ENCODE peak calls at places on chromosomes 11 and 22, in six cellular contexts. One of them, this sample, is unnamed.

GRCh38 chr22:21823740-21824438 is 43.6 kb downstream of the MAPK1 start:
- DNase-seq in IMR-90: peak; percentile 63
- DNase-seq in tibial artery: no peak
- DNase-seq in Peyer's patch: no peak
- DNase-seq in esophagus muscularis mucosa: no peak
- DNase-seq in keratinocyte: no peak
- DNase-seq in this sample: no peak

GRCh38 chr11:112297248-112297866 is 36.7 kb upstream of the PLET1 start:
- DNase-seq in IMR-90: no peak
- DNase-seq in keratinocyte: no peak
- DNase-seq in esophagus muscularis mucosa: no peak
- DNase-seq in Peyer's patch: no peak
- DNase-seq in tibial artery: no peak
- DNase-seq in this sample: no peak

GRCh38 chr11:45087761-45088160 is 58.7 kb upstream of the PRDM11 start:
- DNase-seq in Peyer's patch: no peak
- DNase-seq in IMR-90: no peak
- DNase-seq in tibial artery: no peak
- DNase-seq in keratinocyte: no peak
- DNase-seq in esophagus muscularis mucosa: no peak
- DNase-seq in this sample: no peak

GRCh38 chr11:15828241-15828903 is 528.0 kb downstream of the SOX6 start:
- DNase-seq in Peyer's patch: no peak
- DNase-seq in IMR-90: no peak
- DNase-seq in keratinocyte: no peak
- DNase-seq in tibial artery: no peak
- DNase-seq in esophagus muscularis mucosa: peak; percentile 77
- DNase-seq in this sample: no peak

GRCh38 chr11:16286095-16286494 is 70.3 kb downstream of the SOX6 start:
- DNase-seq in IMR-90: peak; percentile 23
- DNase-seq in tibial artery: no peak
- DNase-seq in esophagus muscularis mucosa: no peak
- DNase-seq in Peyer's patch: no peak
- DNase-seq in keratinocyte: no peak
- DNase-seq in this sample: no peak

GRCh38 chr22:20771918-20772625 is 1.8 kb upstream of the SERPIND1 start:
- DNase-seq in IMR-90: no peak
- DNase-seq in keratinocyte: no peak
- DNase-seq in esophagus muscularis mucosa: no peak
- DNase-seq in tibial artery: no peak
- DNase-seq in Peyer's patch: no peak
- DNase-seq in this sample: peak; percentile 77

GRCh38 chr22:46040471-46041465 is 63.8 kb upstream of the WNT7B start:
- DNase-seq in IMR-90: no peak
- DNase-seq in Peyer's patch: peak; percentile 41
- DNase-seq in keratinocyte: no peak
- DNase-seq in esophagus muscularis mucosa: no peak
- DNase-seq in tibial artery: peak; percentile 63
- DNase-seq in this sample: no peak

GRCh38 chr11:797300-798092 is 585 bp downstream of the SLC25A22 start:
- DNase-seq in esophagus muscularis mucosa: peak; percentile 94
- DNase-seq in IMR-90: peak; percentile 84
- DNase-seq in tibial artery: peak; percentile 86
- DNase-seq in keratinocyte: no peak
- DNase-seq in Peyer's patch: peak; percentile 78
- DNase-seq in this sample: peak; percentile 75

GRCh38 chr11:106031210-106031845 is 9.3 kb upstream of the MSANTD4 start:
- DNase-seq in esophagus muscularis mucosa: no peak
- DNase-seq in tibial artery: no peak
- DNase-seq in IMR-90: peak; percentile 35
- DNase-seq in keratinocyte: no peak
- DNase-seq in Peyer's patch: no peak
- DNase-seq in this sample: no peak

GRCh38 chr22:29947410-29948387 is 64.7 kb downstream of the MTMR3 start:
- DNase-seq in Peyer's patch: no peak
- DNase-seq in keratinocyte: no peak
- DNase-seq in IMR-90: peak; percentile 47
- DNase-seq in esophagus muscularis mucosa: no peak
- DNase-seq in tibial artery: no peak
- DNase-seq in this sample: no peak

GRCh38 chr22:26546282-26546681 is 34.0 kb upstream of the TFIP11 start:
- DNase-seq in keratinocyte: no peak
- DNase-seq in Peyer's patch: no peak
- DNase-seq in esophagus muscularis mucosa: no peak
- DNase-seq in tibial artery: no peak
- DNase-seq in IMR-90: no peak
- DNase-seq in this sample: no peak

GRCh38 chr11:12090061-12090572 is 20.3 kb upstream of the MICAL2 start:
- DNase-seq in esophagus muscularis mucosa: no peak
- DNase-seq in IMR-90: peak; percentile 61
- DNase-seq in keratinocyte: peak; percentile 98
- DNase-seq in tibial artery: peak; percentile 61
- DNase-seq in Peyer's patch: peak; percentile 62
- DNase-seq in this sample: no peak

GRCh38 chr11:106482920-106483761 is 405.7 kb downstream of the AASDHPPT start:
- DNase-seq in esophagus muscularis mucosa: no peak
- DNase-seq in tibial artery: no peak
- DNase-seq in Peyer's patch: no peak
- DNase-seq in IMR-90: peak; percentile 84
- DNase-seq in keratinocyte: no peak
- DNase-seq in this sample: no peak

GRCh38 chr22:42039271-42039670 is 31.3 kb downstream of the NAGA start:
- DNase-seq in tibial artery: no peak
- DNase-seq in Peyer's patch: no peak
- DNase-seq in esophagus muscularis mucosa: no peak
- DNase-seq in keratinocyte: no peak
- DNase-seq in IMR-90: peak; percentile 18
- DNase-seq in this sample: no peak

GRCh38 chr11:7019500-7020182 is 505 bp downstream of the ZNF214 start:
- DNase-seq in keratinocyte: no peak
- DNase-seq in tibial artery: no peak
- DNase-seq in Peyer's patch: no peak
- DNase-seq in IMR-90: peak; percentile 20
- DNase-seq in esophagus muscularis mucosa: no peak
- DNase-seq in this sample: peak; percentile 47

GRCh38 chr22:21020802-21021429 is 6.0 kb downstream of the P2RX6 start:
- DNase-seq in esophagus muscularis mucosa: no peak
- DNase-seq in tibial artery: no peak
- DNase-seq in Peyer's patch: no peak
- DNase-seq in IMR-90: no peak
- DNase-seq in keratinocyte: no peak
- DNase-seq in this sample: no peak

GRCh38 chr11:126886085-126886484 is 114.5 kb downstream of the KIRREL3 start:
- DNase-seq in Peyer's patch: no peak
- DNase-seq in esophagus muscularis mucosa: no peak
- DNase-seq in tibial artery: no peak
- DNase-seq in IMR-90: no peak
- DNase-seq in keratinocyte: no peak
- DNase-seq in this sample: no peak

DNA sequence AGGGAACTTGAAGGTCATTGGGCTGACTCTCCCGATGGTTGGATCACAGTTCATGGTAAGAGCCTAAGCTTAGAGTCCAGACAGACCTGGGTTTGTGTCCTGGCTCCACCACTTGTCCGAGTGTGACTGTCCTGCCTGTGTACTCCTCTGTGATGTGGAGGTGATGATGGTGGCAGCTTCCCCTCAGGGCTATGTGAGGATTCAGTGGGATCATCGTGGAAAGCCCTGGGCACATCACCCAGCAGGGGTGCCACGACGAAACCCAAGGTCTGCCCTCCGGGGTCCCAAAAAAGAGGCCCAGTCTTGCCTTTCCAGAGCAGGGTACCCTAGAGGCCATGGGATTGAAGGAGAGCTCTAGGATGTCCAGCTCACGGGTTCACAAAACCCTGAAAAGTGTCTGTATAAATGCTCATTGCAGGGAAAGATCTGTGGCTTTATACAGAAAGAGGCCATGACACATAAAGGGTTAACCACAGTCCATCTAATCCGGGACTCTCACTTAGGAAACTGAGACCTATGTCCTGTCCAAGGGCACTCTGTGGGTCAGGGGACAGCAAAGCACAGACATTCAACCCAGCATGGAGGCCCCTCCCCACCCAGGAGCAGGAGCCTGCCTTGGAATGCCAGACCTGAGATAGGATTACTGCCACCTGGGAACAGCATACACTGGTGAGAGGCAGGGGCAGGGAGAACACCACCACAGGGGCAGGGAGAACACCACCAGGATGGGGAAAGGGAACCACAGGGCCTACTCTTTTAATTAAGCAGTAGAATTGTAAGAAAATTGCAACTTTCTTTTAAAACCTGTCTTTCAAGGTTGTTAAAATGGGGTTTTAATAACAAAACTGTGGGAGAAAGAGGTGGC is 51.3 kb downstream of the IGLL5 start:
- DNase-seq in IMR-90: no peak
- DNase-seq in tibial artery: peak; percentile 24
- DNase-seq in esophagus muscularis mucosa: no peak
- DNase-seq in keratinocyte: no peak
- DNase-seq in Peyer's patch: peak; percentile 16
- DNase-seq in this sample: no peak
- H3K27ac ChIP-seq in IMR-90: no peak overlapping the region
- H3K27ac ChIP-seq in tibial artery: no peak overlapping the region
- H3K27ac ChIP-seq in esophagus muscularis mucosa: no peak overlapping the region
- H3K27ac ChIP-seq in keratinocyte: no peak overlapping the region
- H3K27ac ChIP-seq in Peyer's patch: no peak overlapping the region
- H3K27ac ChIP-seq in this sample: no peak overlapping the region

GRCh38 chr11:57154718-57155117 is 27.0 kb upstream of the LRRC55 start:
- DNase-seq in tibial artery: no peak
- DNase-seq in keratinocyte: no peak
- DNase-seq in IMR-90: no peak
- DNase-seq in Peyer's patch: no peak
- DNase-seq in esophagus muscularis mucosa: no peak
- DNase-seq in this sample: no peak
- H3K36me3 ChIP-seq in tibial artery: no peaks in the 10 kb centered on the region
- H3K36me3 ChIP-seq in keratinocyte: no peaks in the 10 kb centered on the region
- H3K36me3 ChIP-seq in IMR-90: no peaks in the 10 kb centered on the region
- H3K36me3 ChIP-seq in Peyer's patch: no peaks in the 10 kb centered on the region
- H3K36me3 ChIP-seq in esophagus muscularis mucosa: no peaks in the 10 kb centered on the region
- H3K36me3 ChIP-seq in this sample: no peaks in the 10 kb centered on the region

GRCh38 chr11:46117842-46118241 is 3.4 kb downstream of the PHF21A start:
- DNase-seq in IMR-90: no peak
- DNase-seq in Peyer's patch: no peak
- DNase-seq in keratinocyte: no peak
- DNase-seq in tibial artery: no peak
- DNase-seq in esophagus muscularis mucosa: no peak
- DNase-seq in this sample: no peak
- TF ChIP-seq CTCF in IMR-90: peak; percentile 32
- TF ChIP-seq CTCF in Peyer's patch: no peak
- TF ChIP-seq CTCF in keratinocyte: no peak
- TF ChIP-seq CTCF in tibial artery: no peak
- TF ChIP-seq CTCF in esophagus muscularis mucosa: peak; percentile 18
- TF ChIP-seq CTCF in this sample: no peak

DNA sequence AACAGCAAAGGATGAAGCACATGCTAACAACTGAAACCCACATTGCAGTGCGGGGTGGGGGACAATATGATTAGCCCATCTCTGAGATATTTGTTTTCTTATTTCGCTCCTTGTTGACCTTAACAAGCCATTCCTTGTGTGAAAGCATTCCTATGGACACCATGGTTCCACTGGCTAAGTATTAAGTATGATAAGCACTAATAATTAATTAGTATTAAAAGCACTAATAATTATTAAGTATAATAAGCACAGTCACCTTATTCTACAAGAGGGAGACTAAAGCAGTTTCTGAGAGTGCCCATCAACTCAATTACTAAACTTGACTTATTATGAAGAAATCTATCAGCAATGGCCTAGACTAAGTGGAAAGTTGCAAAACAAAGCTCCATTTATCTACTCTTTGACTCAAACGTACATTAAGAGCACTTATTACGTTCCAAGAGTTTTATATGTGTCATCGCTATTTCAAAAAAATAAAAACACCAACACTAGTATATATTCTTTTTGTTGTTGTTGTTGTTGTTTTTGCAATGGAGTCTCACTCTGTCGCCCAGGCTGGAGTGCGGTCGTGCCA is 65.3 kb downstream of the RBFOX2 start:
- DNase-seq in tibial artery: no peak
- DNase-seq in esophagus muscularis mucosa: no peak
- DNase-seq in Peyer's patch: no peak
- DNase-seq in IMR-90: no peak
- DNase-seq in keratinocyte: no peak
- DNase-seq in this sample: no peak
- H3K27ac ChIP-seq in tibial artery: no peak overlapping the region
- H3K27ac ChIP-seq in esophagus muscularis mucosa: no peak overlapping the region
- H3K27ac ChIP-seq in Peyer's patch: no peak overlapping the region
- H3K27ac ChIP-seq in IMR-90: no peak overlapping the region
- H3K27ac ChIP-seq in keratinocyte: no peak overlapping the region
- H3K27ac ChIP-seq in this sample: no peak overlapping the region

GRCh38 chr11:118383657-118384056 is 17.7 kb upstream of the ATP5MG start:
- DNase-seq in tibial artery: no peak
- DNase-seq in Peyer's patch: no peak
- DNase-seq in keratinocyte: no peak
- DNase-seq in esophagus muscularis mucosa: no peak
- DNase-seq in IMR-90: no peak
- DNase-seq in this sample: no peak

GRCh38 chr11:118379497-118379896 is 20.1 kb downstream of the UBE4A start:
- DNase-seq in keratinocyte: no peak
- DNase-seq in Peyer's patch: no peak
- DNase-seq in esophagus muscularis mucosa: no peak
- DNase-seq in IMR-90: no peak
- DNase-seq in tibial artery: no peak
- DNase-seq in this sample: no peak

GRCh38 chr11:118380571-118380970 is 20.8 kb upstream of the ATP5MG start:
- DNase-seq in keratinocyte: no peak
- DNase-seq in esophagus muscularis mucosa: no peak
- DNase-seq in tibial artery: no peak
- DNase-seq in Peyer's patch: no peak
- DNase-seq in IMR-90: peak; percentile 1
- DNase-seq in this sample: no peak

GRCh38 chr11:118382954-118383353 is 18.5 kb upstream of the ATP5MG start:
- DNase-seq in IMR-90: no peak
- DNase-seq in Peyer's patch: no peak
- DNase-seq in esophagus muscularis mucosa: no peak
- DNase-seq in keratinocyte: no peak
- DNase-seq in tibial artery: no peak
- DNase-seq in this sample: no peak
- H3K36me3 ChIP-seq in IMR-90: peaks cover 47% of the 10 kb centered on the region
- H3K36me3 ChIP-seq in Peyer's patch: peaks cover 99% of the 10 kb centered on the region
- H3K36me3 ChIP-seq in esophagus muscularis mucosa: peaks cover 94% of the 10 kb centered on the region
- H3K36me3 ChIP-seq in keratinocyte: peaks cover 27% of the 10 kb centered on the region
- H3K36me3 ChIP-seq in tibial artery: peaks cover 100% of the 10 kb centered on the region
- H3K36me3 ChIP-seq in this sample: peaks cover 98% of the 10 kb centered on the region

This sample was measured in right lobe of liver.